ENCODE peak calls at places on chromosomes 3 and 15, in seven cellular contexts. D is IMR-90; J is Right ventricle myocardium superior; C is NCI-H748 treated with DMSO at 0.1 percent for 48 hours; Q is activated CD8-positive, alpha-beta T cell treated with anti-CD3 and anti-CD28 coated beads, Interleukin-2, amount 10 ng/mL, durations not matched to agents 7 days and 5 days; E is GM18507; V is NCI-H510A treated with DMSO at 0.1 percent for 48 hours. M is an unnamed sample.

GRCh38 chr3:180926526-180926925 is 14.1 kb downstream of the FXR1 start:
- DNase-seq in E (no peak), D (peak), J (no peak), V (no peak), Q (no peak), C (no peak), M (no peak)

GRCh38 chr3:139423232-139423631 is 33.8 kb upstream of the COPB2 start:
- DNase-seq in E (no peak), Q (no peak), C (no peak), J (no peak), D (no peak), V (no peak), M (no peak)

GRCh38 chr3:108548304-108548703 is 37.9 kb upstream of the MYH15 start:
- DNase-seq in D (peak), J (no peak), E (no peak), C (no peak), Q (no peak), V (no peak), M (no peak)

GRCh38 chr15:80836223-80836622 is 57.1 kb downstream of the CEMIP start:
- DNase-seq in C (no peak), V (no peak), J (no peak), E (no peak), D (no peak), Q (no peak), M (no peak)

GRCh38 chr3:42847731-42848130 is 27.9 kb downstream of the CYP8B1 start:
- DNase-seq in Q (no peak), D (no peak), V (no peak), J (no peak), E (no peak), C (no peak), M (no peak)

GRCh38 chr15:98996619-98997018 is 11.0 kb downstream of the PGPEP1L start:
- DNase-seq in J (no peak), D (no peak), E (no peak), C (no peak), V (no peak), Q (no peak), M (no peak)

GRCh38 chr3:114487502-114487901 is 193.7 kb downstream of the TIGIT start:
- DNase-seq in E (no peak), D (no peak), V (no peak), C (no peak), J (no peak), Q (no peak), M (no peak)

GRCh38 chr3:57274845-57275244 is 17.6 kb downstream of the ASB14 start:
- DNase-seq in E (no peak), J (no peak), D (peak), Q (no peak), V (no peak), C (no peak), M (no peak)

GRCh38 chr15:39580630-39581500 is at the start of gene THBS1:
- DNase-seq in C (no peak), J (peak), D (peak), V (no peak), Q (peak), E (no peak), M (peak)

GRCh38 chr3:47857151-47857550 is 54.2 kb downstream of the DHX30 start:
- DNase-seq in J (peak), C (no peak), D (no peak), Q (no peak), E (no peak), V (no peak), M (no peak)

GRCh38 chr3:152737021-152737908 is 97.7 kb upstream of the P2RY1 start:
- DNase-seq in V (no peak), D (peak), J (no peak), Q (peak), C (no peak), E (peak), M (peak)

GRCh38 chr3:105334138-105334882 is 32.4 kb upstream of the ALCAM start:
- DNase-seq in E (no peak), V (no peak), Q (no peak), D (peak), C (no peak), J (no peak), M (peak)

GRCh38 chr3:135865554-135865953 is 100.0 kb upstream of the PPP2R3A start:
- DNase-seq in J (no peak), C (no peak), V (no peak), E (no peak), D (no peak), Q (no peak), M (peak)

GRCh38 chr3:14561051-14561634 is 21.0 kb upstream of the GRIP2 start:
- DNase-seq in J (no peak), D (peak), C (no peak), E (no peak), Q (no peak), V (no peak), M (no peak)

GRCh38 chr3:32888739-32889138 is 62.7 kb upstream of the CCR4 start:
- DNase-seq in J (no peak), V (no peak), D (no peak), Q (no peak), E (peak), C (no peak), M (no peak)

GRCh38 chr3:124092811-124093210 is 100.9 kb upstream of the ROPN1 start:
- DNase-seq in J (no peak), D (peak), V (no peak), Q (no peak), C (no peak), E (no peak), M (peak)

GRCh38 chr3:187041362-187042061 is 97.8 kb downstream of the RPL39L start:
- DNase-seq in V (no peak), D (peak), J (no peak), Q (peak), C (no peak), E (no peak), M (peak)

GRCh38 chr3:127406309-127407025 is 118.6 kb upstream of the PRR20G start:
- DNase-seq in J (no peak), C (no peak), V (no peak), E (peak), D (peak), Q (no peak), M (no peak)

GRCh38 chr15:89103481-89104171 is 15.4 kb downstream of the ABHD2 start:
- DNase-seq in J (no peak), D (no peak), Q (no peak), V (no peak), C (no peak), E (no peak), M (no peak)

GRCh38 chr3:197295871-197296270 is 2.5 kb downstream of the DLG1 start:
- DNase-seq in Q (no peak), J (no peak), D (no peak), C (no peak), E (no peak), V (no peak), M (no peak)

GRCh38 chr15:64398575-64398974 is 10.9 kb downstream of the TRIP4 start:
- DNase-seq in V (no peak), C (no peak), J (no peak), D (no peak), E (no peak), Q (no peak), M (peak)

GRCh38 chr15:65638681-65639089 is 16.9 kb downstream of the SLC24A1 start:
- DNase-seq in C (peak), J (no peak), D (peak), E (peak), V (peak), Q (peak), M (peak)

GRCh38 chr15:25391971-25392733 is 46.7 kb downstream of the UBE3A start:
- DNase-seq in V (no peak), J (no peak), D (peak), E (no peak), C (no peak), Q (no peak), M (peak)

GRCh38 chr3:171173732-171174131 is 147.2 kb upstream of the SLC2A2 start:
- DNase-seq in C (no peak), J (no peak), E (no peak), Q (no peak), V (no peak), D (no peak), M (no peak)

GRCh38 chr15:40285151-40285898 is 2.5 kb upstream of the ANKRD63 start:
- DNase-seq in C (no peak), D (no peak), E (no peak), Q (no peak), V (no peak), J (no peak), M (no peak)

GRCh38 chr3:138687236-138687635 is 78.7 kb downstream of the FAIM start:
- DNase-seq in E (no peak), V (no peak), C (no peak), Q (no peak), D (peak), J (no peak), M (no peak)

GRCh38 chr3:151318313-151318712 is 1.7 kb upstream of the GPR87 start:
- DNase-seq in V (no peak), C (no peak), E (no peak), D (peak), J (no peak), Q (no peak), M (peak)

GRCh38 chr3:126983276-126983652 is 349 bp downstream of the PLXNA1 start:
- DNase-seq in E (no peak), J (no peak), C (no peak), D (no peak), V (no peak), Q (no peak), M (no peak)

GRCh38 chr15:71649894-71650293 is 160.5 kb upstream of the NR2E3 start:
- DNase-seq in C (no peak), J (no peak), E (no peak), V (no peak), Q (no peak), D (peak), M (no peak)

GRCh38 chr15:95972136-95972553 is 358.4 kb upstream of the NR2F2 start:
- DNase-seq in E (no peak), C (no peak), V (no peak), J (peak), D (peak), Q (no peak), M (peak)

GRCh38 chr3:159948423-159949140 is 40.1 kb upstream of the IL12A start:
- DNase-seq in E (no peak), J (no peak), C (no peak), V (no peak), D (peak), Q (no peak), M (peak)

GRCh38 chr15:74752486-74753395 is 4.1 kb downstream of the CYP1A2 start:
- DNase-seq in V (no peak), Q (no peak), D (peak), J (no peak), C (no peak), E (no peak), M (peak)

GRCh38 chr15:52164631-52165265 is 26.4 kb downstream of the GNB5 start:
- DNase-seq in J (no peak), Q (no peak), C (no peak), V (no peak), E (no peak), D (peak), M (no peak)